ENCODE peak calls at places on chromosomes 1 and 21, in ten cellular contexts. P is brain microvascular endothelial cell; Q is left lung; C is transverse colon; T is upper lobe of right lung; O is CD8-positive, alpha-beta T cell; M is BJ; Y is heart left ventricle; K is kidney; N is fibroblast of lung. G is an unnamed sample.

GRCh38 chr1:91672601-91673161 is 172.0 kb downstream of the CDC7 start:
- DNase-seq in P (no peak), Q (no peak), C (no peak), T (no peak), O (no peak), M (no peak), Y (no peak), K (no peak), N (no peak), G (no peak)

GRCh38 chr1:201329801-201330200 is 46.5 kb downstream of the PKP1 start:
- DNase-seq in P (no peak), Q (peak; percentile 65), C (no peak), T (peak; percentile 70), O (no peak), M (no peak), Y (peak; percentile 52), K (no peak), N (peak; percentile 16), G (no peak)

GRCh38 chr1:159869173-159869572 is 6.7 kb upstream of the VSIG8 start:
- DNase-seq in P (peak; percentile 64), Q (no peak), C (peak; percentile 45), T (no peak), O (no peak), M (no peak), Y (no peak), K (no peak), N (peak; percentile 40), G (peak; percentile 91)

GRCh38 chr1:210099921-210100320 is 132.7 kb upstream of the SERTAD4 start:
- DNase-seq in P (no peak), Q (no peak), C (no peak), T (no peak), O (no peak), M (no peak), Y (no peak), K (no peak), N (no peak), G (no peak)

GRCh38 chr1:40530735-40531380 is 579 bp upstream of the ZNF684 start:
- DNase-seq in P (peak; percentile 6), Q (no peak), C (no peak), T (no peak), O (no peak), M (no peak), Y (no peak), K (no peak), N (no peak), G (no peak)

GRCh38 chr1:93847811-93848288 is 31.2 kb downstream of the DNTTIP2 start:
- DNase-seq in P (peak; percentile 68), Q (peak; percentile 80), C (peak; percentile 73), T (peak; percentile 86), O (peak; percentile 79), M (no peak), Y (peak; percentile 82), K (peak; percentile 90), N (peak; percentile 65), G (peak; percentile 51)

GRCh38 chr1:9181990-9182783 is 52.4 kb upstream of the H6PD start:
- DNase-seq in P (no peak), Q (peak; percentile 75), C (peak; percentile 53), T (peak; percentile 86), O (no peak), M (no peak), Y (no peak), K (peak; percentile 77), N (peak; percentile 45), G (peak; percentile 55)

GRCh38 chr1:239979469-239979868 is 112.2 kb upstream of the FMN2 start:
- DNase-seq in P (no peak), Q (no peak), C (no peak), T (no peak), O (no peak), M (no peak), Y (no peak), K (no peak), N (no peak), G (no peak)

GRCh38 chr1:19616489-19616888 is 27.6 kb upstream of the NBL1 start:
- DNase-seq in P (no peak), Q (no peak), C (no peak), T (no peak), O (no peak), M (no peak), Y (no peak), K (no peak), N (peak; percentile 73), G (peak; percentile 33)

GRCh38 chr1:56229183-56229582 is 350.2 kb downstream of the PLPP3 start:
- DNase-seq in P (no peak), Q (no peak), C (no peak), T (no peak), O (no peak), M (no peak), Y (no peak), K (no peak), N (no peak), G (no peak)

GRCh38 chr1:178541829-178542553 is 29.1 kb downstream of the TEX35 start:
- DNase-seq in P (no peak), Q (peak; percentile 66), C (peak; percentile 83), T (peak; percentile 85), O (peak; percentile 26), M (no peak), Y (peak; percentile 66), K (peak; percentile 88), N (peak; percentile 6), G (no peak)

GRCh38 chr1:32232558-32233304 is 10.5 kb downstream of the EIF3I start:
- DNase-seq in P (no peak), Q (no peak), C (no peak), T (no peak), O (no peak), M (no peak), Y (no peak), K (no peak), N (no peak), G (peak; percentile 55)

GRCh38 chr1:93874025-93874651 is 4.9 kb downstream of the DNTTIP2 start:
- DNase-seq in P (peak; percentile 38), Q (no peak), C (no peak), T (no peak), O (no peak), M (no peak), Y (no peak), K (no peak), N (peak; percentile 55), G (peak; percentile 48)

GRCh38 chr1:41619511-41620364 is 135.3 kb upstream of the EDN2 start:
- DNase-seq in P (no peak), Q (no peak), C (no peak), T (no peak), O (no peak), M (no peak), Y (no peak), K (no peak), N (no peak), G (peak; percentile 32)

GRCh38 chr1:67741121-67741520 is 56.1 kb downstream of the GADD45A start:
- DNase-seq in P (no peak), Q (no peak), C (peak; percentile 55), T (no peak), O (no peak), M (no peak), Y (no peak), K (no peak), N (no peak), G (no peak)

GRCh38 chr1:61674221-61674620 is 50.7 kb downstream of the TM2D1 start:
- DNase-seq in P (peak; percentile 2), Q (peak; percentile 39), C (no peak), T (no peak), O (no peak), M (no peak), Y (no peak), K (no peak), N (peak; percentile 47), G (peak; percentile 78)

DNA sequence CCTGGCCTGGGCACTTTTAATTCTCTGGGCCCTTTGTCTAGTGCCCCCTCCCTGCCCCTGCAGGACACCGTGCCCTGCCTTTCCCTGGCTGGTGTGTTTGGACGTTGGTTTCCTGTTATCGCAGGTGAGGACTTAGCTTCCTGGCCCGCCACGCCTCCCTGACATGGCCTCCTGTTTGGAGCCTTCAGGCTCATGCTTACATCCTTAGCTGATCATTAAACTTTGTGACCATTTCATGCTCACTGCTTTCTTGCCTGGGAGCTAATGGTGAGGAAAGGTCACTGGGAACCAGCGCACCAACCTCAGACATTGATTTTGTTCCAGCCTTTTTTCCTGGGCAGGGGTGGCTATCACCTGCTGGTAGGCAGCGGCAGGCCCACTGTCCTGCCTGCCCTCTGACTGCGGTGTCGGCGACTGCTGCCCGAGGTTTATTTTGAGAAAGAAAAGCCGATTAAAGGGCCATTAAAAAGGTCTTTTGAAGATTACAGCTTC is 3.7 kb downstream of the PFKL start:
- DNase-seq in P (no peak), Q (no peak), C (peak; percentile 86), T (no peak), O (no peak), M (no peak), Y (no peak), K (peak; percentile 91), N (no peak), G (no peak)
- TF ChIP-seq CTCF in P (no peak), Q (no peak), C (no peak), T (no peak), O (no peak), M (no peak), Y (no peak), K (no peak), N (no peak), G (no peak)

GRCh38 chr21:34852438-34852837 is 183.6 kb downstream of the CLIC6 start:
- DNase-seq in P (no peak), Q (no peak), C (no peak), T (no peak), O (no peak), M (no peak), Y (no peak), K (no peak), N (no peak), G (no peak)
- H3K36me3 ChIP-seq in P (peaks cover 76% of the 10 kb centered on the region), Q (peaks cover 7% of the 10 kb centered on the region), C (no peaks in the 10 kb centered on the region), T (peaks cover 75% of the 10 kb centered on the region), O (peaks cover 27% of the 10 kb centered on the region), M (peaks cover 27% of the 10 kb centered on the region), Y (no peaks in the 10 kb centered on the region), K (no peaks in the 10 kb centered on the region), N (peaks cover 23% of the 10 kb centered on the region), G (peaks cover 32% of the 10 kb centered on the region)

DNA sequence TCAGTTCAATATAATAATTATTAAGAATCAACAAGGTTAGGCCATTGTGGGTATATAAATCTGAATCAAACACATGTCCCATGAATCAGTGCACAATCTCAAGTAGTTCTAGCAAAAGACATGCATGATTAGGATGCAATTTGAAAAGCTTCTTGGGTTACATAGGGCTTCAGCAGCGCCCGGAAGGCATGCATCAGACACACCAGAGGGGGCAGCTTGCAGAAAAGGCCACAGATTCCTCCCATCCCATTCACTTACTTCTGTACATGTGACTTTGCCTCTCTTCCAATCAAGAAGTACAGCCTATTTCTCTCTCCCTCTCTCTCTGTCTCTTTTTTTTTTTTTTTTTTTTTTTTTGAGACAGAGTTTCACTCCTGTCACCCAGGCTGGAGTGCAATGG is 91.8 kb downstream of the KCNN3 start:
- DNase-seq in P (no peak), Q (no peak), C (no peak), T (no peak), O (no peak), M (no peak), Y (no peak), K (no peak), N (no peak), G (no peak)
- TF ChIP-seq CTCF in P (no peak), Q (no peak), C (no peak), T (no peak), O (no peak), M (no peak), Y (no peak), K (no peak), N (no peak), G (no peak)

DNA sequence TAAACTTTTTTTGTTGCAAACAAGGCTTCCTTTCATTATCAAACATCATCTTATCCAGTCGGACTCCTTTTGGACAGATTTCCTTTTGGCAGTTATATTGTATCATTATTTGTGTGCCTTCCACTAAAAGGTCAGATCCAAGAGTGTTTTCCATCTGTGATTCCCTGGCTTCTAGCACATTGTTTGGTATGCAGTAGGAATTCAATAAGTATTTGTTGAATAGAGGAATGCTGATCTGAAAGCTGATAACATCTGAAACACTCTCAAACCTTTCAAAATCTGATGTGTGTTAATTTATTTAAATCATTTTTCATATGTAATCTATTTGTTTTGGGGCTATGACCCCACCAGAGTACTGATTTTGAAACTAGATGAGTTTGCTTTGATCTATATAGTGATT is 39.0 kb downstream of the NDC1 start:
- DNase-seq in P (no peak), Q (no peak), C (no peak), T (no peak), O (no peak), M (no peak), Y (no peak), K (no peak), N (no peak), G (no peak)
- H3K36me3 ChIP-seq in P (no peaks in the 10 kb centered on the region), Q (no peaks in the 10 kb centered on the region), C (no peaks in the 10 kb centered on the region), T (peaks cover 14% of the 10 kb centered on the region), O (peaks cover 7% of the 10 kb centered on the region), M (no peaks in the 10 kb centered on the region), Y (no peaks in the 10 kb centered on the region), K (no peaks in the 10 kb centered on the region), N (peaks cover 2% of the 10 kb centered on the region), G (peaks cover 4% of the 10 kb centered on the region)

G was measured in bronchial epithelial cell.